ENCODE peak calls at places on chromosomes 1 and 21, in ten cellular contexts. One of them, this sample, is unnamed.

GRCh38 chr1:58981392-58981791 is 197.5 kb upstream of the JUN start:
- DNase-seq in cardiac muscle cell: no peak
- DNase-seq in stimulated activated CD4-positive, alpha-beta T cell treated with anti-CD3 and anti-CD28 coated beads, Interleukin-2, amount 100 ng/mL, for 48 hours: no peak
- DNase-seq in occipital lobe: no peak
- DNase-seq in kidney epithelial cell: no peak
- DNase-seq in activated naive CD4-positive, alpha-beta T cell: no peak
- DNase-seq in mesenteric fat pad: no peak
- DNase-seq in cerebellum: no peak
- DNase-seq in GM10248: no peak
- DNase-seq in uterus: no peak
- DNase-seq in this sample: no peak

GRCh38 chr1:215704089-215704860 is 137.2 kb downstream of the KCTD3 start:
- DNase-seq in cardiac muscle cell: no peak
- DNase-seq in stimulated activated CD4-positive, alpha-beta T cell treated with anti-CD3 and anti-CD28 coated beads, Interleukin-2, amount 100 ng/mL, for 48 hours: no peak
- DNase-seq in occipital lobe: no peak
- DNase-seq in kidney epithelial cell: no peak
- DNase-seq in activated naive CD4-positive, alpha-beta T cell: no peak
- DNase-seq in mesenteric fat pad: no peak
- DNase-seq in cerebellum: no peak
- DNase-seq in GM10248: peak
- DNase-seq in uterus: no peak
- DNase-seq in this sample: no peak

GRCh38 chr1:205537386-205538018 is 33.0 kb downstream of the CDK18 start:
- DNase-seq in cardiac muscle cell: no peak
- DNase-seq in stimulated activated CD4-positive, alpha-beta T cell treated with anti-CD3 and anti-CD28 coated beads, Interleukin-2, amount 100 ng/mL, for 48 hours: no peak
- DNase-seq in occipital lobe: no peak
- DNase-seq in kidney epithelial cell: no peak
- DNase-seq in activated naive CD4-positive, alpha-beta T cell: no peak
- DNase-seq in mesenteric fat pad: peak
- DNase-seq in cerebellum: no peak
- DNase-seq in GM10248: no peak
- DNase-seq in uterus: peak
- DNase-seq in this sample: no peak

GRCh38 chr1:193157360-193157759 is 29.1 kb downstream of the B3GALT2 start:
- DNase-seq in cardiac muscle cell: no peak
- DNase-seq in stimulated activated CD4-positive, alpha-beta T cell treated with anti-CD3 and anti-CD28 coated beads, Interleukin-2, amount 100 ng/mL, for 48 hours: no peak
- DNase-seq in occipital lobe: no peak
- DNase-seq in kidney epithelial cell: no peak
- DNase-seq in activated naive CD4-positive, alpha-beta T cell: no peak
- DNase-seq in mesenteric fat pad: no peak
- DNase-seq in cerebellum: no peak
- DNase-seq in GM10248: no peak
- DNase-seq in uterus: no peak
- DNase-seq in this sample: no peak

GRCh38 chr1:23441446-23442148 is 17.0 kb upstream of the TCEA3 start:
- DNase-seq in cardiac muscle cell: no peak
- DNase-seq in stimulated activated CD4-positive, alpha-beta T cell treated with anti-CD3 and anti-CD28 coated beads, Interleukin-2, amount 100 ng/mL, for 48 hours: no peak
- DNase-seq in occipital lobe: no peak
- DNase-seq in kidney epithelial cell: no peak
- DNase-seq in activated naive CD4-positive, alpha-beta T cell: no peak
- DNase-seq in mesenteric fat pad: no peak
- DNase-seq in cerebellum: no peak
- DNase-seq in GM10248: no peak
- DNase-seq in uterus: no peak
- DNase-seq in this sample: no peak

GRCh38 chr1:220999872-221000863 is 120.9 kb downstream of the HLX start:
- DNase-seq in cardiac muscle cell: no peak
- DNase-seq in stimulated activated CD4-positive, alpha-beta T cell treated with anti-CD3 and anti-CD28 coated beads, Interleukin-2, amount 100 ng/mL, for 48 hours: no peak
- DNase-seq in occipital lobe: no peak
- DNase-seq in kidney epithelial cell: no peak
- DNase-seq in activated naive CD4-positive, alpha-beta T cell: no peak
- DNase-seq in mesenteric fat pad: no peak
- DNase-seq in cerebellum: no peak
- DNase-seq in GM10248: no peak
- DNase-seq in uterus: no peak
- DNase-seq in this sample: no peak

GRCh38 chr1:94325379-94326302 is 88.3 kb upstream of the ARHGAP29 start:
- DNase-seq in cardiac muscle cell: no peak
- DNase-seq in stimulated activated CD4-positive, alpha-beta T cell treated with anti-CD3 and anti-CD28 coated beads, Interleukin-2, amount 100 ng/mL, for 48 hours: no peak
- DNase-seq in occipital lobe: no peak
- DNase-seq in kidney epithelial cell: peak
- DNase-seq in activated naive CD4-positive, alpha-beta T cell: no peak
- DNase-seq in mesenteric fat pad: no peak
- DNase-seq in cerebellum: peak
- DNase-seq in GM10248: no peak
- DNase-seq in uterus: no peak
- DNase-seq in this sample: no peak

GRCh38 chr1:201069636-201070035 is 42.6 kb downstream of the CACNA1S start:
- DNase-seq in cardiac muscle cell: no peak
- DNase-seq in stimulated activated CD4-positive, alpha-beta T cell treated with anti-CD3 and anti-CD28 coated beads, Interleukin-2, amount 100 ng/mL, for 48 hours: no peak
- DNase-seq in occipital lobe: no peak
- DNase-seq in kidney epithelial cell: no peak
- DNase-seq in activated naive CD4-positive, alpha-beta T cell: no peak
- DNase-seq in mesenteric fat pad: no peak
- DNase-seq in cerebellum: no peak
- DNase-seq in GM10248: no peak
- DNase-seq in uterus: no peak
- DNase-seq in this sample: no peak

GRCh38 chr1:2927995-2928732 is 93.1 kb upstream of the ACTRT2 start:
- DNase-seq in cardiac muscle cell: no peak
- DNase-seq in stimulated activated CD4-positive, alpha-beta T cell treated with anti-CD3 and anti-CD28 coated beads, Interleukin-2, amount 100 ng/mL, for 48 hours: no peak
- DNase-seq in occipital lobe: no peak
- DNase-seq in kidney epithelial cell: no peak
- DNase-seq in activated naive CD4-positive, alpha-beta T cell: no peak
- DNase-seq in mesenteric fat pad: no peak
- DNase-seq in cerebellum: peak
- DNase-seq in GM10248: no peak
- DNase-seq in uterus: no peak
- DNase-seq in this sample: no peak

GRCh38 chr1:51314974-51315373 is 15.4 kb downstream of the TTC39A start:
- DNase-seq in cardiac muscle cell: no peak
- DNase-seq in stimulated activated CD4-positive, alpha-beta T cell treated with anti-CD3 and anti-CD28 coated beads, Interleukin-2, amount 100 ng/mL, for 48 hours: no peak
- DNase-seq in occipital lobe: no peak
- DNase-seq in kidney epithelial cell: no peak
- DNase-seq in activated naive CD4-positive, alpha-beta T cell: no peak
- DNase-seq in mesenteric fat pad: no peak
- DNase-seq in cerebellum: no peak
- DNase-seq in GM10248: no peak
- DNase-seq in uterus: no peak
- DNase-seq in this sample: no peak

GRCh38 chr1:226700861-226701260 is 38.2 kb downstream of the ITPKB start:
- DNase-seq in cardiac muscle cell: no peak
- DNase-seq in stimulated activated CD4-positive, alpha-beta T cell treated with anti-CD3 and anti-CD28 coated beads, Interleukin-2, amount 100 ng/mL, for 48 hours: no peak
- DNase-seq in occipital lobe: no peak
- DNase-seq in kidney epithelial cell: no peak
- DNase-seq in activated naive CD4-positive, alpha-beta T cell: no peak
- DNase-seq in mesenteric fat pad: no peak
- DNase-seq in cerebellum: no peak
- DNase-seq in GM10248: no peak
- DNase-seq in uterus: no peak
- DNase-seq in this sample: no peak

GRCh38 chr1:10830961-10831669 is 34.7 kb upstream of the CASZ1 start:
- DNase-seq in cardiac muscle cell: no peak
- DNase-seq in stimulated activated CD4-positive, alpha-beta T cell treated with anti-CD3 and anti-CD28 coated beads, Interleukin-2, amount 100 ng/mL, for 48 hours: no peak
- DNase-seq in occipital lobe: no peak
- DNase-seq in kidney epithelial cell: no peak
- DNase-seq in activated naive CD4-positive, alpha-beta T cell: no peak
- DNase-seq in mesenteric fat pad: no peak
- DNase-seq in cerebellum: no peak
- DNase-seq in GM10248: no peak
- DNase-seq in uterus: no peak
- DNase-seq in this sample: no peak

GRCh38 chr1:59041878-59042277 is 255.0 kb upstream of the FGGY start:
- DNase-seq in cardiac muscle cell: no peak
- DNase-seq in stimulated activated CD4-positive, alpha-beta T cell treated with anti-CD3 and anti-CD28 coated beads, Interleukin-2, amount 100 ng/mL, for 48 hours: no peak
- DNase-seq in occipital lobe: no peak
- DNase-seq in kidney epithelial cell: no peak
- DNase-seq in activated naive CD4-positive, alpha-beta T cell: no peak
- DNase-seq in mesenteric fat pad: no peak
- DNase-seq in cerebellum: no peak
- DNase-seq in GM10248: no peak
- DNase-seq in uterus: peak
- DNase-seq in this sample: no peak

GRCh38 chr1:107575226-107575625 is 389.8 kb downstream of the VAV3 start:
- DNase-seq in cardiac muscle cell: no peak
- DNase-seq in stimulated activated CD4-positive, alpha-beta T cell treated with anti-CD3 and anti-CD28 coated beads, Interleukin-2, amount 100 ng/mL, for 48 hours: no peak
- DNase-seq in occipital lobe: no peak
- DNase-seq in kidney epithelial cell: no peak
- DNase-seq in activated naive CD4-positive, alpha-beta T cell: no peak
- DNase-seq in mesenteric fat pad: no peak
- DNase-seq in cerebellum: no peak
- DNase-seq in GM10248: no peak
- DNase-seq in uterus: no peak
- DNase-seq in this sample: no peak

GRCh38 chr1:16727190-16728111 is 12.9 kb upstream of the RNU1-4 start:
- DNase-seq in cardiac muscle cell: no peak
- DNase-seq in stimulated activated CD4-positive, alpha-beta T cell treated with anti-CD3 and anti-CD28 coated beads, Interleukin-2, amount 100 ng/mL, for 48 hours: peak
- DNase-seq in occipital lobe: no peak
- DNase-seq in kidney epithelial cell: no peak
- DNase-seq in activated naive CD4-positive, alpha-beta T cell: no peak
- DNase-seq in mesenteric fat pad: peak
- DNase-seq in cerebellum: no peak
- DNase-seq in GM10248: peak
- DNase-seq in uterus: no peak
- DNase-seq in this sample: peak

GRCh38 chr1:51303751-51304196 is 26.6 kb downstream of the TTC39A start:
- DNase-seq in cardiac muscle cell: no peak
- DNase-seq in stimulated activated CD4-positive, alpha-beta T cell treated with anti-CD3 and anti-CD28 coated beads, Interleukin-2, amount 100 ng/mL, for 48 hours: no peak
- DNase-seq in occipital lobe: no peak
- DNase-seq in kidney epithelial cell: no peak
- DNase-seq in activated naive CD4-positive, alpha-beta T cell: no peak
- DNase-seq in mesenteric fat pad: no peak
- DNase-seq in cerebellum: no peak
- DNase-seq in GM10248: peak
- DNase-seq in uterus: no peak
- DNase-seq in this sample: no peak

GRCh38 chr21:43363506-43364260 is 63.2 kb downstream of the SIK1 start:
- DNase-seq in cardiac muscle cell: no peak
- DNase-seq in stimulated activated CD4-positive, alpha-beta T cell treated with anti-CD3 and anti-CD28 coated beads, Interleukin-2, amount 100 ng/mL, for 48 hours: no peak
- DNase-seq in occipital lobe: no peak
- DNase-seq in kidney epithelial cell: no peak
- DNase-seq in activated naive CD4-positive, alpha-beta T cell: no peak
- DNase-seq in mesenteric fat pad: no peak
- DNase-seq in cerebellum: no peak
- DNase-seq in GM10248: no peak
- DNase-seq in uterus: no peak
- DNase-seq in this sample: no peak

GRCh38 chr1:63148825-63149645 is 173.3 kb upstream of the FOXD3 start:
- DNase-seq in cardiac muscle cell: peak
- DNase-seq in stimulated activated CD4-positive, alpha-beta T cell treated with anti-CD3 and anti-CD28 coated beads, Interleukin-2, amount 100 ng/mL, for 48 hours: peak
- DNase-seq in occipital lobe: no peak
- DNase-seq in kidney epithelial cell: no peak
- DNase-seq in activated naive CD4-positive, alpha-beta T cell: no peak
- DNase-seq in mesenteric fat pad: no peak
- DNase-seq in cerebellum: no peak
- DNase-seq in GM10248: peak
- DNase-seq in uterus: no peak
- DNase-seq in this sample: peak

GRCh38 chr1:17059391-17060128 is 5.7 kb upstream of the SDHB start:
- DNase-seq in cardiac muscle cell: peak
- DNase-seq in stimulated activated CD4-positive, alpha-beta T cell treated with anti-CD3 and anti-CD28 coated beads, Interleukin-2, amount 100 ng/mL, for 48 hours: peak
- DNase-seq in occipital lobe: peak
- DNase-seq in kidney epithelial cell: no peak
- DNase-seq in activated naive CD4-positive, alpha-beta T cell: no peak
- DNase-seq in mesenteric fat pad: peak
- DNase-seq in cerebellum: peak
- DNase-seq in GM10248: peak
- DNase-seq in uterus: no peak
- DNase-seq in this sample: peak

This sample was measured in HuH-7.